ENCODE peak calls at places on chromosomes 7 and 10, in nine cellular contexts. W, G, X, D, Z, Y, M, P and U are unnamed samples.

GRCh38 chr7:41762641-41763040 is 59.8 kb upstream of the INHBA start:
- DNase-seq in W (no peak), X (no peak), P (no peak), M (no peak), Z (no peak), G (no peak), Y (no peak), D (no peak), U (no peak)

GRCh38 chr10:60517805-60518204 is 128.1 kb upstream of the ANK3 start:
- DNase-seq in W (no peak), P (no peak), Z (peak), G (no peak), X (no peak), Y (no peak), M (no peak), D (peak), U (no peak)

GRCh38 chr10:110706690-110707098 is 62.6 kb downstream of the RBM20 start:
- DNase-seq in Y (no peak), M (no peak), Z (peak), D (peak), P (no peak), W (peak), G (no peak), X (no peak), U (no peak)

GRCh38 chr7:610531-611280 is 91.1 kb upstream of the PDGFA start:
- DNase-seq in M (peak), Z (no peak), X (peak), G (no peak), Y (no peak), D (no peak), P (no peak), W (no peak), U (no peak)

GRCh38 chr10:50396491-50397311 is 145.4 kb upstream of the ASAH2 start:
- DNase-seq in P (no peak), X (no peak), Y (no peak), G (peak), W (no peak), M (no peak), Z (peak), D (peak), U (no peak)

GRCh38 chr10:110522365-110522988 is 24.8 kb downstream of the DUSP5 start:
- DNase-seq in W (no peak), M (no peak), Y (no peak), G (no peak), P (no peak), D (peak), X (no peak), Z (peak), U (no peak)

GRCh38 chr7:70334883-70335282 is 736.6 kb downstream of the AUTS2 start:
- DNase-seq in Z (no peak), W (no peak), Y (no peak), M (no peak), P (no peak), G (no peak), D (no peak), X (no peak), U (no peak)

GRCh38 chr10:6182454-6183098 is 20.2 kb upstream of the PFKFB3 start:
- DNase-seq in X (no peak), G (no peak), P (no peak), Y (no peak), Z (no peak), W (no peak), M (no peak), D (no peak), U (no peak)

GRCh38 chr10:62869958-62870357 is 53.8 kb upstream of the EGR2 start:
- DNase-seq in W (no peak), M (no peak), Z (peak), D (no peak), P (no peak), X (no peak), G (no peak), Y (no peak), U (no peak)